ENCODE peak calls at places on chromosomes 16 and 17, in six cellular contexts. B is CD4-positive, CD25-positive, alpha-beta regulatory T cell; O is transverse colon; S is thoracic aorta; Z is AG04450; H is fibroblast of pulmonary artery. N is an unnamed sample.

GRCh38 chr16:48611329-48612137 is 1.6 kb upstream of the N4BP1 start:
- DNase-seq in S (no peak), B (peak; percentile 89), Z (no peak), H (no peak), O (peak; percentile 67), N (no peak)

GRCh38 chr17:78541488-78542237 is 35.5 kb downstream of the DNAH17 start:
- DNase-seq in H (peak; percentile 11), B (peak; percentile 39), Z (no peak), O (no peak), S (no peak), N (peak; percentile 29)

GRCh38 chr17:28744104-28744801 is 442 bp downstream of the TRAF4 start:
- DNase-seq in S (no peak), H (peak; percentile 53), Z (no peak), O (peak; percentile 70), B (peak; percentile 71), N (peak; percentile 62)

GRCh38 chr16:72908362-72908838 is 139.5 kb downstream of the ZFHX3 start:
- DNase-seq in B (no peak), H (no peak), Z (no peak), O (no peak), S (no peak), N (no peak)

GRCh38 chr17:72336026-72336803 is 215.4 kb downstream of the SOX9 start:
- DNase-seq in O (no peak), S (no peak), H (no peak), Z (no peak), B (no peak), N (no peak)

GRCh38 chr16:27083861-27084261 is 17.1 kb downstream of the C16orf82 start:
- DNase-seq in H (no peak), S (no peak), O (no peak), Z (no peak), B (no peak), N (no peak)

GRCh38 chr16:81551821-81552304 is 107.3 kb downstream of the CMIP start:
- DNase-seq in S (no peak), B (no peak), O (no peak), Z (no peak), H (peak; percentile 84), N (no peak)

GRCh38 chr17:71229036-71229435 is 891.8 kb upstream of the SOX9 start:
- DNase-seq in H (no peak), S (no peak), B (no peak), Z (no peak), O (no peak), N (peak; percentile 39)

GRCh38 chr17:13337864-13338371 is 263.8 kb downstream of the HS3ST3A1 start:
- DNase-seq in B (peak; percentile 44), O (no peak), Z (peak; percentile 43), S (no peak), H (peak; percentile 82), N (peak; percentile 12)

GRCh38 chr17:29726721-29727252 is 104.1 kb upstream of the CORO6 start:
- DNase-seq in H (peak; percentile 85), O (no peak), Z (no peak), S (no peak), B (peak; percentile 66), N (peak; percentile 12)

GRCh38 chr17:65561394-65562205 is at the start of gene AXIN2:
- DNase-seq in Z (peak; percentile 53), O (peak; percentile 92), H (peak; percentile 93), S (peak; percentile 66), B (peak; percentile 91), N (peak; percentile 94)

GRCh38 chr17:42985225-42985624 is 4.9 kb downstream of the RUNDC1 start:
- DNase-seq in Z (no peak), B (no peak), H (no peak), S (no peak), O (no peak), N (no peak)

GRCh38 chr17:29874931-29875596 is 55.0 kb downstream of the SSH2 start:
- DNase-seq in O (no peak), Z (no peak), S (no peak), H (no peak), B (no peak), N (no peak)

GRCh38 chr17:78747479-78747878 is 34.6 kb downstream of the CYTH1 start:
- DNase-seq in Z (no peak), B (no peak), S (no peak), H (no peak), O (no peak), N (no peak)

GRCh38 chr17:17739388-17740066 is 58.3 kb downstream of the RAI1 start:
- DNase-seq in H (peak; percentile 43), B (no peak), Z (no peak), O (peak; percentile 46), S (no peak), N (peak; percentile 67)

GRCh38 chr16:83110221-83110768 is 483.5 kb downstream of the CDH13 start:
- DNase-seq in Z (no peak), B (no peak), S (no peak), O (no peak), H (no peak), N (no peak)

GRCh38 chr17:56982312-56982711 is 4.4 kb downstream of the SCPEP1 start:
- DNase-seq in O (no peak), H (no peak), Z (no peak), B (no peak), S (no peak), N (no peak)

GRCh38 chr17:49260011-49260921 is 29.7 kb upstream of the PHOSPHO1 start:
- DNase-seq in H (peak; percentile 81), B (peak; percentile 55), O (peak; percentile 52), Z (peak; percentile 33), S (peak; percentile 37), N (peak; percentile 77)

GRCh38 chr17:4407851-4408250 is 25.9 kb upstream of the SPNS3 start:
- DNase-seq in O (no peak), S (no peak), H (peak; percentile 18), Z (no peak), B (no peak), N (peak; percentile 5)

DNA sequence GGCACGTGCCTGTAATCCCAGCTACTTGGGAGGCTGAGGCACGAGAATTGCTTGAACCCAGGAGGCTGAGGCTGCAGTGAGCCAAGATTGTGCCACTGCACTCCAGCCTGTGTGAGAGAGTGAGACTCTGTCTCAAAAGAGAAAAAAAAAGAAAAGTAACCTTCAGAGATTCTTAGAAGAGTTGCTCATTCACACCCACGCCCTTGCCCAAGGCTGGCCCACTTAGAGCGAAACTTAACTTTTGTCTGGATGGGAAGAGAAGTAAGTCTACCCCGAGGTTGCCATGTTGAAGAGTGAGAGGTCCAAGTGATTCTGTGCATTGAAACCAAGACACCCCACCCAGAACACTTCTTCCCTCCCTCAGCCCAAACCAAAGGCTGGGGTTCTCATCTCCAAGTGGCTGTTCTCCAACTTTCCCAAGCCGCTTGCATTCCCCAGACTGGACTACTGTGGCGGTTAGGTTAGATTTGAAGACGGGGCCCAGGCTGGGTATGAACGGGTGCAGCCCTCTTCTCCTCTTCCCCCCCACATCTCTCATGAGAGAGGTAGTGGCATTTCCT is 2.4 kb upstream of the CISD3 start:
- DNase-seq in O (no peak), S (no peak), B (peak; percentile 89), Z (no peak), H (no peak), N (no peak)
- H3K4me3 ChIP-seq in O (no peak overlapping the region), S (no peak overlapping the region), B (peak overlapping the region; percentile 45), Z (no peak overlapping the region), H (no peak overlapping the region), N (no peak overlapping the region)

GRCh38 chr17:31251075-31251474 is 46.0 kb downstream of the OMG start:
- DNase-seq in S (no peak), O (no peak), B (no peak), H (no peak), Z (no peak), N (no peak)
- H3K4me3 ChIP-seq in S (no peak overlapping the region), O (no peak overlapping the region), B (no peak overlapping the region), H (no peak overlapping the region), Z (no peak overlapping the region), N (no peak overlapping the region)

GRCh38 chr16:28606291-28607115 is 3.3 kb downstream of the SULT1A1 start:
- DNase-seq in O (no peak), Z (no peak), B (no peak), H (no peak), S (no peak), N (no peak)

GRCh38 chr16:28610595-28611270 is 889 bp upstream of the SULT1A1 start:
- DNase-seq in H (no peak), B (no peak), O (peak; percentile 45), S (no peak), Z (no peak), N (no peak)

GRCh38 chr16:28607116-28607623 is 2.7 kb downstream of the SULT1A1 start:
- DNase-seq in Z (no peak), H (no peak), S (no peak), B (no peak), O (peak; percentile 6), N (no peak)

GRCh38 chr16:28604186-28604565 is 5.7 kb downstream of the SULT1A1 start:
- DNase-seq in S (no peak), O (no peak), H (no peak), B (no peak), Z (no peak), N (no peak)

GRCh38 chr16:28609631-28610594 is at the start of gene SULT1A1:
- DNase-seq in O (peak; percentile 96), Z (no peak), S (no peak), H (peak; percentile 60), B (peak; percentile 19), N (no peak)
- H3K4me3 ChIP-seq in O (peak within 1 kb of the TSS; percentile 33), Z (peak within 1 kb of the TSS; percentile 29), S (peak within 1 kb of the TSS; percentile 51), H (peak within 1 kb of the TSS; percentile 59), B (no peak within 1 kb of the TSS), N (no peak within 1 kb of the TSS)

DNA sequence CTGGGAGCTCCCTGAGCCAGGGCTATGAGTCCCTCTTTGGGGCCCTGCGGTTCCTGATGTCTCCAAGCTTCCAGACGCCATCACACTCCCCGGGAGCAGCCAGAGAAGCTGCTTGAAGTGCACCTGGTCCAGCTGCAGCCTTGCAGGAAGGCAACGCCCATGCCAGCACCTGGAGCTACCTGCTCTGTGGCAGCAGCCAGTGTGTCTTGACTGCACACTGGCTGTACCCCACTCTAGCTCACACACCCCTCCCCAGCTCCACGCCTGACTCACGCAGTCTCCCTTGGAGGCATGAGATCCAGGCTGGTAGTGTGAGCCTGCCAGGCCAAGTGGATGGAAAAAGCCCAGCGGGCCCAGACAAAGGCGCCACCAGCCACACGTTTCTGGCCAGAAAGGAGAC is 63.3 kb downstream of the USP32 start:
- DNase-seq in H (no peak), O (no peak), B (no peak), S (no peak), Z (no peak), N (no peak)
- H3K4me3 ChIP-seq in H (no peak overlapping the region), O (no peak overlapping the region), B (no peak overlapping the region), S (no peak overlapping the region), Z (no peak overlapping the region), N (no peak overlapping the region)